ENCODE peak calls at places on chromosomes 6 and 20, in nine cellular contexts. One of them, this sample, is unnamed.

GRCh38 chr6:123171341-123171740 is 175.3 kb downstream of the CLVS2 start:
- DNase-seq in GM10248: no peak
- DNase-seq in fibroblast of mammary gland: no peak
- DNase-seq in dorsolateral prefrontal cortex: no peak
- DNase-seq in left ventricle myocardium inferior: no peak
- DNase-seq in A549: no peak
- DNase-seq in fibroblast of lung: no peak
- DNase-seq in body of pancreas: no peak
- DNase-seq in adrenal gland: peak; percentile 4
- DNase-seq in this sample: no peak

GRCh38 chr20:35523298-35523888 is 6.1 kb downstream of the C20orf173 start:
- DNase-seq in GM10248: peak; percentile 57
- DNase-seq in fibroblast of mammary gland: peak; percentile 7
- DNase-seq in dorsolateral prefrontal cortex: no peak
- DNase-seq in left ventricle myocardium inferior: no peak
- DNase-seq in A549: peak; percentile 76
- DNase-seq in fibroblast of lung: no peak
- DNase-seq in body of pancreas: no peak
- DNase-seq in adrenal gland: peak; percentile 35
- DNase-seq in this sample: peak; percentile 63

GRCh38 chr6:91029211-91029610 is 442.3 kb upstream of the MAP3K7 start:
- DNase-seq in GM10248: no peak
- DNase-seq in fibroblast of mammary gland: no peak
- DNase-seq in dorsolateral prefrontal cortex: no peak
- DNase-seq in left ventricle myocardium inferior: no peak
- DNase-seq in A549: no peak
- DNase-seq in fibroblast of lung: peak; percentile 1
- DNase-seq in body of pancreas: no peak
- DNase-seq in adrenal gland: peak; percentile 63
- DNase-seq in this sample: no peak

GRCh38 chr6:136550045-136550329 is 235 bp downstream of the MAP7 start:
- DNase-seq in GM10248: peak; percentile 65
- DNase-seq in fibroblast of mammary gland: no peak
- DNase-seq in dorsolateral prefrontal cortex: no peak
- DNase-seq in left ventricle myocardium inferior: peak; percentile 19
- DNase-seq in A549: peak; percentile 35
- DNase-seq in fibroblast of lung: no peak
- DNase-seq in body of pancreas: no peak
- DNase-seq in adrenal gland: no peak
- DNase-seq in this sample: no peak

GRCh38 chr6:33577106-33577535 is 3.0 kb downstream of the BAK1 start:
- DNase-seq in GM10248: no peak
- DNase-seq in fibroblast of mammary gland: peak; percentile 18
- DNase-seq in dorsolateral prefrontal cortex: no peak
- DNase-seq in left ventricle myocardium inferior: peak; percentile 53
- DNase-seq in A549: no peak
- DNase-seq in fibroblast of lung: no peak
- DNase-seq in body of pancreas: peak; percentile 72
- DNase-seq in adrenal gland: peak; percentile 97
- DNase-seq in this sample: peak; percentile 71

GRCh38 chr6:11093591-11094410 is at the start of gene SMIM13:
- DNase-seq in GM10248: peak; percentile 97
- DNase-seq in fibroblast of mammary gland: peak; percentile 97
- DNase-seq in dorsolateral prefrontal cortex: peak; percentile 98
- DNase-seq in left ventricle myocardium inferior: peak; percentile 98
- DNase-seq in A549: peak; percentile 92
- DNase-seq in fibroblast of lung: peak; percentile 98
- DNase-seq in body of pancreas: peak; percentile 98
- DNase-seq in adrenal gland: peak; percentile 98
- DNase-seq in this sample: peak; percentile 93

GRCh38 chr6:147304016-147304415 is 99.8 kb downstream of the STXBP5 start:
- DNase-seq in GM10248: no peak
- DNase-seq in fibroblast of mammary gland: no peak
- DNase-seq in dorsolateral prefrontal cortex: no peak
- DNase-seq in left ventricle myocardium inferior: no peak
- DNase-seq in A549: no peak
- DNase-seq in fibroblast of lung: no peak
- DNase-seq in body of pancreas: no peak
- DNase-seq in adrenal gland: no peak
- DNase-seq in this sample: no peak

GRCh38 chr20:43849496-43850197 is 65.0 kb upstream of the TOX2 start:
- DNase-seq in GM10248: no peak
- DNase-seq in fibroblast of mammary gland: peak; percentile 76
- DNase-seq in dorsolateral prefrontal cortex: no peak
- DNase-seq in left ventricle myocardium inferior: no peak
- DNase-seq in A549: peak; percentile 51
- DNase-seq in fibroblast of lung: peak; percentile 91
- DNase-seq in body of pancreas: peak; percentile 10
- DNase-seq in adrenal gland: peak; percentile 54
- DNase-seq in this sample: no peak

GRCh38 chr20:61429458-61430227 is 177.6 kb downstream of the CDH4 start:
- DNase-seq in GM10248: no peak
- DNase-seq in fibroblast of mammary gland: no peak
- DNase-seq in dorsolateral prefrontal cortex: no peak
- DNase-seq in left ventricle myocardium inferior: no peak
- DNase-seq in A549: no peak
- DNase-seq in fibroblast of lung: no peak
- DNase-seq in body of pancreas: no peak
- DNase-seq in adrenal gland: no peak
- DNase-seq in this sample: no peak

GRCh38 chr6:80454197-80454596 is 347.7 kb downstream of the BCKDHB start:
- DNase-seq in GM10248: no peak
- DNase-seq in fibroblast of mammary gland: peak; percentile 98
- DNase-seq in dorsolateral prefrontal cortex: no peak
- DNase-seq in left ventricle myocardium inferior: no peak
- DNase-seq in A549: no peak
- DNase-seq in fibroblast of lung: peak; percentile 79
- DNase-seq in body of pancreas: no peak
- DNase-seq in adrenal gland: no peak
- DNase-seq in this sample: peak; percentile 29

GRCh38 chr20:11395581-11395980 is 522.1 kb upstream of the BTBD3 start:
- DNase-seq in GM10248: no peak
- DNase-seq in fibroblast of mammary gland: peak; percentile 58
- DNase-seq in dorsolateral prefrontal cortex: no peak
- DNase-seq in left ventricle myocardium inferior: no peak
- DNase-seq in A549: no peak
- DNase-seq in fibroblast of lung: no peak
- DNase-seq in body of pancreas: no peak
- DNase-seq in adrenal gland: no peak
- DNase-seq in this sample: no peak

GRCh38 chr6:54142889-54143519 is 31.8 kb downstream of the MLIP start:
- DNase-seq in GM10248: no peak
- DNase-seq in fibroblast of mammary gland: no peak
- DNase-seq in dorsolateral prefrontal cortex: no peak
- DNase-seq in left ventricle myocardium inferior: no peak
- DNase-seq in A549: no peak
- DNase-seq in fibroblast of lung: no peak
- DNase-seq in body of pancreas: no peak
- DNase-seq in adrenal gland: no peak
- DNase-seq in this sample: no peak

GRCh38 chr6:14441371-14441781 is 323.8 kb downstream of the CD83 start:
- DNase-seq in GM10248: no peak
- DNase-seq in fibroblast of mammary gland: peak; percentile 44
- DNase-seq in dorsolateral prefrontal cortex: no peak
- DNase-seq in left ventricle myocardium inferior: no peak
- DNase-seq in A549: no peak
- DNase-seq in fibroblast of lung: peak; percentile 72
- DNase-seq in body of pancreas: no peak
- DNase-seq in adrenal gland: no peak
- DNase-seq in this sample: no peak

GRCh38 chr6:29016559-29017427 is 11.7 kb upstream of the ZNF311 start:
- DNase-seq in GM10248: peak; percentile 73
- DNase-seq in fibroblast of mammary gland: peak; percentile 81
- DNase-seq in dorsolateral prefrontal cortex: peak; percentile 85
- DNase-seq in left ventricle myocardium inferior: peak; percentile 63
- DNase-seq in A549: peak; percentile 46
- DNase-seq in fibroblast of lung: peak; percentile 82
- DNase-seq in body of pancreas: peak; percentile 84
- DNase-seq in adrenal gland: peak; percentile 86
- DNase-seq in this sample: peak; percentile 88

GRCh38 chr6:130794010-130794675 is 33.1 kb upstream of the SMLR1 start:
- DNase-seq in GM10248: no peak
- DNase-seq in fibroblast of mammary gland: no peak
- DNase-seq in dorsolateral prefrontal cortex: no peak
- DNase-seq in left ventricle myocardium inferior: no peak
- DNase-seq in A549: no peak
- DNase-seq in fibroblast of lung: no peak
- DNase-seq in body of pancreas: no peak
- DNase-seq in adrenal gland: no peak
- DNase-seq in this sample: no peak

GRCh38 chr6:44278774-44279697 is 8.8 kb downstream of the TMEM151B start:
- DNase-seq in GM10248: no peak
- DNase-seq in fibroblast of mammary gland: no peak
- DNase-seq in dorsolateral prefrontal cortex: no peak
- DNase-seq in left ventricle myocardium inferior: no peak
- DNase-seq in A549: no peak
- DNase-seq in fibroblast of lung: no peak
- DNase-seq in body of pancreas: no peak
- DNase-seq in adrenal gland: no peak
- DNase-seq in this sample: no peak

GRCh38 chr6:6806793-6807518 is 218.4 kb downstream of the LY86 start:
- DNase-seq in GM10248: no peak
- DNase-seq in fibroblast of mammary gland: no peak
- DNase-seq in dorsolateral prefrontal cortex: peak; percentile 40
- DNase-seq in left ventricle myocardium inferior: peak; percentile 61
- DNase-seq in A549: no peak
- DNase-seq in fibroblast of lung: no peak
- DNase-seq in body of pancreas: peak; percentile 74
- DNase-seq in adrenal gland: peak; percentile 63
- DNase-seq in this sample: no peak

GRCh38 chr6:159462446-159462845 is 230.6 kb downstream of the SOD2 start:
- DNase-seq in GM10248: no peak
- DNase-seq in fibroblast of mammary gland: no peak
- DNase-seq in dorsolateral prefrontal cortex: no peak
- DNase-seq in left ventricle myocardium inferior: no peak
- DNase-seq in A549: no peak
- DNase-seq in fibroblast of lung: no peak
- DNase-seq in body of pancreas: no peak
- DNase-seq in adrenal gland: no peak
- DNase-seq in this sample: no peak

GRCh38 chr6:159463440-159463839 is 229.6 kb downstream of the SOD2 start:
- DNase-seq in GM10248: no peak
- DNase-seq in fibroblast of mammary gland: peak; percentile 32
- DNase-seq in dorsolateral prefrontal cortex: no peak
- DNase-seq in left ventricle myocardium inferior: no peak
- DNase-seq in A549: no peak
- DNase-seq in fibroblast of lung: no peak
- DNase-seq in body of pancreas: no peak
- DNase-seq in adrenal gland: no peak
- DNase-seq in this sample: no peak

GRCh38 chr6:159467473-159468041 is 225.5 kb downstream of the SOD2 start:
- DNase-seq in GM10248: peak; percentile 55
- DNase-seq in fibroblast of mammary gland: peak; percentile 8
- DNase-seq in dorsolateral prefrontal cortex: no peak
- DNase-seq in left ventricle myocardium inferior: no peak
- DNase-seq in A549: no peak
- DNase-seq in fibroblast of lung: no peak
- DNase-seq in body of pancreas: no peak
- DNase-seq in adrenal gland: no peak
- DNase-seq in this sample: no peak

GRCh38 chr6:159466934-159467333 is 226.1 kb downstream of the SOD2 start:
- DNase-seq in GM10248: no peak
- DNase-seq in fibroblast of mammary gland: no peak
- DNase-seq in dorsolateral prefrontal cortex: no peak
- DNase-seq in left ventricle myocardium inferior: no peak
- DNase-seq in A549: no peak
- DNase-seq in fibroblast of lung: no peak
- DNase-seq in body of pancreas: no peak
- DNase-seq in adrenal gland: no peak
- DNase-seq in this sample: no peak

GRCh38 chr6:159464827-159465226 is 228.2 kb downstream of the SOD2 start:
- DNase-seq in GM10248: no peak
- DNase-seq in fibroblast of mammary gland: peak; percentile 11
- DNase-seq in dorsolateral prefrontal cortex: no peak
- DNase-seq in left ventricle myocardium inferior: no peak
- DNase-seq in A549: no peak
- DNase-seq in fibroblast of lung: no peak
- DNase-seq in body of pancreas: no peak
- DNase-seq in adrenal gland: no peak
- DNase-seq in this sample: no peak
- TF ChIP-seq CTCF in GM10248: no peak
- TF ChIP-seq CTCF in fibroblast of mammary gland: no peak
- TF ChIP-seq CTCF in dorsolateral prefrontal cortex: no peak
- TF ChIP-seq CTCF in left ventricle myocardium inferior: no peak
- TF ChIP-seq CTCF in A549: no peak
- TF ChIP-seq CTCF in fibroblast of lung: no peak
- TF ChIP-seq CTCF in body of pancreas: no peak
- TF ChIP-seq CTCF in adrenal gland: no peak
- TF ChIP-seq CTCF in this sample: no peak

GRCh38 chr20:31739550-31739863 is 417 bp downstream of the TPX2 start:
- DNase-seq in GM10248: no peak
- DNase-seq in fibroblast of mammary gland: no peak
- DNase-seq in dorsolateral prefrontal cortex: no peak
- DNase-seq in left ventricle myocardium inferior: no peak
- DNase-seq in A549: no peak
- DNase-seq in fibroblast of lung: no peak
- DNase-seq in body of pancreas: no peak
- DNase-seq in adrenal gland: no peak
- DNase-seq in this sample: no peak
- TF ChIP-seq CTCF in GM10248: no peak
- TF ChIP-seq CTCF in fibroblast of mammary gland: no peak
- TF ChIP-seq CTCF in dorsolateral prefrontal cortex: no peak
- TF ChIP-seq CTCF in left ventricle myocardium inferior: no peak
- TF ChIP-seq CTCF in A549: no peak
- TF ChIP-seq CTCF in fibroblast of lung: no peak
- TF ChIP-seq CTCF in body of pancreas: no peak
- TF ChIP-seq CTCF in adrenal gland: no peak
- TF ChIP-seq CTCF in this sample: no peak

DNA sequence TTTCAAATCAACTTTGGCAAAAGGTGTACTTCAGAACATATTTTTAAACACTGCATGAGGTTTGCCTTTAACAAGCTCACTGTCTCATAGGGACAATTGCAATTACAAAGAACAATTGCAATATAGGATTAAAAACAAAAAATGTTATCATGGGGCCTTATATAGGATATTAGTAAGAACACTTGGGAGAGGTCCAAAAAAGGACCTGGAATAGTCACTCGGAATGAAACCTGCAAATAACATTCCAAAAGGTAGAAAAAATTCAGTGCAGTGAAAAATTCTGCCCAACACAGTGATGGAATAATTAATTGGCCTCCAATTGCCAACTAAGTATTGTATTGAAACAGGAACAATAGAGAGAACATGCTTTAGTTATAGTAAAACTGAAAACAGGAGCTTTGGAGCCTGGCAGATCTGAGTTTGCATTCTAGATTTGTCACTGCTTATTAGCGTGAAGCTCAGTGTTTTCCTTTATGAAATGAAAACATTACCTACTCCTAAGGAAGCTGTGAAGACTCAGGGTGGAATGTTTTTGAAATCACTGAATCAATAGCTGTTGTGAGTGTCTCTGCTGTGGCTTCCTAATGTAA is 172.6 kb upstream of the BMP5 start:
- DNase-seq in GM10248: no peak
- DNase-seq in fibroblast of mammary gland: no peak
- DNase-seq in dorsolateral prefrontal cortex: no peak
- DNase-seq in left ventricle myocardium inferior: no peak
- DNase-seq in A549: no peak
- DNase-seq in fibroblast of lung: no peak
- DNase-seq in body of pancreas: no peak
- DNase-seq in adrenal gland: no peak
- DNase-seq in this sample: no peak
- TF ChIP-seq CTCF in GM10248: no peak
- TF ChIP-seq CTCF in fibroblast of mammary gland: no peak
- TF ChIP-seq CTCF in dorsolateral prefrontal cortex: no peak
- TF ChIP-seq CTCF in left ventricle myocardium inferior: no peak
- TF ChIP-seq CTCF in A549: no peak
- TF ChIP-seq CTCF in fibroblast of lung: no peak
- TF ChIP-seq CTCF in body of pancreas: no peak
- TF ChIP-seq CTCF in adrenal gland: no peak
- TF ChIP-seq CTCF in this sample: no peak

GRCh38 chr6:38943964-38944363 is 104.6 kb upstream of the GLP1R start:
- DNase-seq in GM10248: no peak
- DNase-seq in fibroblast of mammary gland: no peak
- DNase-seq in dorsolateral prefrontal cortex: no peak
- DNase-seq in left ventricle myocardium inferior: no peak
- DNase-seq in A549: no peak
- DNase-seq in fibroblast of lung: no peak
- DNase-seq in body of pancreas: no peak
- DNase-seq in adrenal gland: no peak
- DNase-seq in this sample: no peak
- TF ChIP-seq CTCF in GM10248: no peak
- TF ChIP-seq CTCF in fibroblast of mammary gland: no peak
- TF ChIP-seq CTCF in dorsolateral prefrontal cortex: no peak
- TF ChIP-seq CTCF in left ventricle myocardium inferior: no peak
- TF ChIP-seq CTCF in A549: no peak
- TF ChIP-seq CTCF in fibroblast of lung: no peak
- TF ChIP-seq CTCF in body of pancreas: no peak
- TF ChIP-seq CTCF in adrenal gland: no peak
- TF ChIP-seq CTCF in this sample: no peak

This sample was measured in Calu3.